ENCODE peak calls at places on chromosomes 4 and X, in ten cellular contexts. F, G, K, D, N, M, U, X, S and L are unnamed samples.

GRCh38 chr4:82792912-82793649 is 5.5 kb downstream of the SCD5 start:
- DNase-seq in F (peak), G (no peak), K (no peak), D (no peak), N (no peak), M (no peak), U (no peak), X (peak), S (no peak), L (no peak)

GRCh38 chrX:9163153-9163790 is 129.3 kb upstream of the FAM9B start:
- DNase-seq in F (peak), G (no peak), K (no peak), D (no peak), N (peak), M (peak), U (no peak), X (peak), S (no peak), L (peak)

GRCh38 chrX:37349131-37350033 is at the start of gene PRRG1:
- DNase-seq in F (peak), G (peak), K (peak), D (no peak), N (peak), M (peak), U (peak), X (peak), S (no peak), L (peak)

GRCh38 chr4:158374318-158374717 is 147.4 kb upstream of the RXFP1 start:
- DNase-seq in F (no peak), G (no peak), K (no peak), D (no peak), N (no peak), M (no peak), U (no peak), X (no peak), S (no peak), L (no peak)

GRCh38 chr4:140856692-140857091 is 100.5 kb upstream of the TBC1D9 start:
- DNase-seq in F (peak), G (no peak), K (no peak), D (no peak), N (peak), M (peak), U (peak), X (peak), S (no peak), L (peak)

GRCh38 chr4:66034671-66035070 is 364.4 kb upstream of the EPHA5 start:
- DNase-seq in F (peak), G (no peak), K (no peak), D (no peak), N (no peak), M (no peak), U (no peak), X (no peak), S (no peak), L (no peak)

GRCh38 chr4:108317377-108317776 is 148.6 kb upstream of the LEF1 start:
- DNase-seq in F (no peak), G (no peak), K (no peak), D (no peak), N (no peak), M (no peak), U (no peak), X (no peak), S (no peak), L (no peak)

GRCh38 chr4:99868126-99868596 is 26.1 kb downstream of the LAMTOR3 start:
- DNase-seq in F (peak), G (no peak), K (no peak), D (no peak), N (peak), M (no peak), U (no peak), X (peak), S (no peak), L (no peak)

GRCh38 chrX:1451676-1452496 is 823 bp downstream of the ASMTL start:
- DNase-seq in F (no peak), G (no peak), K (no peak), D (no peak), N (no peak), M (no peak), U (no peak), X (no peak), S (no peak), L (no peak)